ENCODE peak calls at places on chromosomes 6 and 20, in eight cellular contexts. One of them, this sample, is unnamed.

GRCh38 chr6:167044696-167045095 is 45.5 kb downstream of the CEP43 start:
- DNase-seq in T47D: no peak
- DNase-seq in lower leg skin: no peak
- DNase-seq in naive B cell: no peak
- DNase-seq in dorsolateral prefrontal cortex: no peak
- DNase-seq in NCI-H510A: no peak
- DNase-seq in AG09309: peak
- DNase-seq in astrocyte of the cerebellum: no peak
- DNase-seq in this sample: no peak

GRCh38 chr20:17898548-17898994 is 70.0 kb downstream of the SNX5 start:
- DNase-seq in T47D: peak
- DNase-seq in lower leg skin: peak
- DNase-seq in naive B cell: peak
- DNase-seq in dorsolateral prefrontal cortex: peak
- DNase-seq in NCI-H510A: no peak
- DNase-seq in AG09309: no peak
- DNase-seq in astrocyte of the cerebellum: peak
- DNase-seq in this sample: peak

GRCh38 chr6:41462980-41463930 is 82.9 kb upstream of the FOXP4 start:
- DNase-seq in T47D: peak
- DNase-seq in lower leg skin: no peak
- DNase-seq in naive B cell: peak
- DNase-seq in dorsolateral prefrontal cortex: peak
- DNase-seq in NCI-H510A: no peak
- DNase-seq in AG09309: peak
- DNase-seq in astrocyte of the cerebellum: no peak
- DNase-seq in this sample: no peak

GRCh38 chr6:160991411-160992322 is at the start of gene MAP3K4:
- DNase-seq in T47D: peak
- DNase-seq in lower leg skin: peak
- DNase-seq in naive B cell: peak
- DNase-seq in dorsolateral prefrontal cortex: peak
- DNase-seq in NCI-H510A: peak
- DNase-seq in AG09309: no peak
- DNase-seq in astrocyte of the cerebellum: no peak
- DNase-seq in this sample: peak

GRCh38 chr6:151140767-151141166 is 99.0 kb upstream of the AKAP12 start:
- DNase-seq in T47D: no peak
- DNase-seq in lower leg skin: no peak
- DNase-seq in naive B cell: no peak
- DNase-seq in dorsolateral prefrontal cortex: no peak
- DNase-seq in NCI-H510A: no peak
- DNase-seq in AG09309: no peak
- DNase-seq in astrocyte of the cerebellum: no peak
- DNase-seq in this sample: no peak

GRCh38 chr6:145199961-145200360 is 535.4 kb downstream of the EPM2A start:
- DNase-seq in T47D: no peak
- DNase-seq in lower leg skin: no peak
- DNase-seq in naive B cell: no peak
- DNase-seq in dorsolateral prefrontal cortex: no peak
- DNase-seq in NCI-H510A: no peak
- DNase-seq in AG09309: peak
- DNase-seq in astrocyte of the cerebellum: no peak
- DNase-seq in this sample: no peak

GRCh38 chr20:5996765-5997164 is 46.3 kb downstream of the MCM8 start:
- DNase-seq in T47D: no peak
- DNase-seq in lower leg skin: no peak
- DNase-seq in naive B cell: peak
- DNase-seq in dorsolateral prefrontal cortex: no peak
- DNase-seq in NCI-H510A: no peak
- DNase-seq in AG09309: no peak
- DNase-seq in astrocyte of the cerebellum: no peak
- DNase-seq in this sample: no peak

GRCh38 chr6:43951063-43951755 is 176.0 kb downstream of the MRPL14 start:
- DNase-seq in T47D: no peak
- DNase-seq in lower leg skin: peak
- DNase-seq in naive B cell: no peak
- DNase-seq in dorsolateral prefrontal cortex: no peak
- DNase-seq in NCI-H510A: peak
- DNase-seq in AG09309: no peak
- DNase-seq in astrocyte of the cerebellum: no peak
- DNase-seq in this sample: no peak

GRCh38 chr6:1028744-1029143 is 283.2 kb upstream of the FOXQ1 start:
- DNase-seq in T47D: no peak
- DNase-seq in lower leg skin: no peak
- DNase-seq in naive B cell: no peak
- DNase-seq in dorsolateral prefrontal cortex: no peak
- DNase-seq in NCI-H510A: no peak
- DNase-seq in AG09309: no peak
- DNase-seq in astrocyte of the cerebellum: no peak
- DNase-seq in this sample: no peak

GRCh38 chr20:728022-728944 is 40.0 kb downstream of the SLC52A3 start:
- DNase-seq in T47D: peak
- DNase-seq in lower leg skin: no peak
- DNase-seq in naive B cell: peak
- DNase-seq in dorsolateral prefrontal cortex: peak
- DNase-seq in NCI-H510A: peak
- DNase-seq in AG09309: no peak
- DNase-seq in astrocyte of the cerebellum: no peak
- DNase-seq in this sample: no peak

GRCh38 chr6:40930555-40930954 is 108.5 kb downstream of the UNC5CL start:
- DNase-seq in T47D: no peak
- DNase-seq in lower leg skin: peak
- DNase-seq in naive B cell: no peak
- DNase-seq in dorsolateral prefrontal cortex: no peak
- DNase-seq in NCI-H510A: no peak
- DNase-seq in AG09309: no peak
- DNase-seq in astrocyte of the cerebellum: no peak
- DNase-seq in this sample: no peak

GRCh38 chr6:151876122-151876521 is 68.6 kb downstream of the ESR1 start:
- DNase-seq in T47D: no peak
- DNase-seq in lower leg skin: no peak
- DNase-seq in naive B cell: no peak
- DNase-seq in dorsolateral prefrontal cortex: no peak
- DNase-seq in NCI-H510A: no peak
- DNase-seq in AG09309: no peak
- DNase-seq in astrocyte of the cerebellum: no peak
- DNase-seq in this sample: no peak

GRCh38 chr6:144639654-144640053 is 354.5 kb downstream of the UTRN start:
- DNase-seq in T47D: no peak
- DNase-seq in lower leg skin: no peak
- DNase-seq in naive B cell: no peak
- DNase-seq in dorsolateral prefrontal cortex: no peak
- DNase-seq in NCI-H510A: no peak
- DNase-seq in AG09309: no peak
- DNase-seq in astrocyte of the cerebellum: no peak
- DNase-seq in this sample: no peak

GRCh38 chr20:54208492-54209044 is 681 bp downstream of the PFDN4 start:
- DNase-seq in T47D: no peak
- DNase-seq in lower leg skin: no peak
- DNase-seq in naive B cell: no peak
- DNase-seq in dorsolateral prefrontal cortex: no peak
- DNase-seq in NCI-H510A: no peak
- DNase-seq in AG09309: no peak
- DNase-seq in astrocyte of the cerebellum: peak
- DNase-seq in this sample: no peak

GRCh38 chr6:40347571-40348011 is 239.6 kb downstream of the LRFN2 start:
- DNase-seq in T47D: no peak
- DNase-seq in lower leg skin: peak
- DNase-seq in naive B cell: no peak
- DNase-seq in dorsolateral prefrontal cortex: no peak
- DNase-seq in NCI-H510A: no peak
- DNase-seq in AG09309: no peak
- DNase-seq in astrocyte of the cerebellum: no peak
- DNase-seq in this sample: no peak

GRCh38 chr6:144364727-144365126 is 79.6 kb downstream of the UTRN start:
- DNase-seq in T47D: no peak
- DNase-seq in lower leg skin: no peak
- DNase-seq in naive B cell: no peak
- DNase-seq in dorsolateral prefrontal cortex: no peak
- DNase-seq in NCI-H510A: no peak
- DNase-seq in AG09309: no peak
- DNase-seq in astrocyte of the cerebellum: no peak
- DNase-seq in this sample: no peak